ENCODE peak calls at places on chromosomes 11 and 22, in six cellular contexts. One of them, this sample, is unnamed.

GRCh38 chr11:102452461-102453285 is at the start of gene TMEM123:
- DNase-seq in AG04450: no peak
- DNase-seq in dorsolateral prefrontal cortex: peak
- DNase-seq in epithelial cell of prostate: no peak
- DNase-seq in cardiac muscle cell: peak
- DNase-seq in sigmoid colon: peak
- DNase-seq in this sample: peak

GRCh38 chr11:68750197-68750987 is 928 bp downstream of the TESMIN start:
- DNase-seq in AG04450: no peak
- DNase-seq in dorsolateral prefrontal cortex: no peak
- DNase-seq in epithelial cell of prostate: no peak
- DNase-seq in cardiac muscle cell: no peak
- DNase-seq in sigmoid colon: no peak
- DNase-seq in this sample: no peak

GRCh38 chr22:23527971-23528740 is 51.9 kb downstream of the IGLL1 start:
- DNase-seq in AG04450: no peak
- DNase-seq in dorsolateral prefrontal cortex: peak
- DNase-seq in epithelial cell of prostate: no peak
- DNase-seq in cardiac muscle cell: no peak
- DNase-seq in sigmoid colon: peak
- DNase-seq in this sample: no peak

GRCh38 chr22:47630741-47631534 is 868.5 kb downstream of the TBC1D22A start:
- DNase-seq in AG04450: no peak
- DNase-seq in dorsolateral prefrontal cortex: no peak
- DNase-seq in epithelial cell of prostate: no peak
- DNase-seq in cardiac muscle cell: no peak
- DNase-seq in sigmoid colon: no peak
- DNase-seq in this sample: no peak

GRCh38 chr11:109939176-109939810 is 153.9 kb upstream of the ZC3H12C start:
- DNase-seq in AG04450: peak
- DNase-seq in dorsolateral prefrontal cortex: no peak
- DNase-seq in epithelial cell of prostate: peak
- DNase-seq in cardiac muscle cell: peak
- DNase-seq in sigmoid colon: no peak
- DNase-seq in this sample: peak

GRCh38 chr11:26741036-26741435 is 19.2 kb upstream of the SLC5A12 start:
- DNase-seq in AG04450: no peak
- DNase-seq in dorsolateral prefrontal cortex: no peak
- DNase-seq in epithelial cell of prostate: no peak
- DNase-seq in cardiac muscle cell: peak
- DNase-seq in sigmoid colon: no peak
- DNase-seq in this sample: no peak

GRCh38 chr11:5369793-5370192 is 13.8 kb upstream of the OR51M1 start:
- DNase-seq in AG04450: peak
- DNase-seq in dorsolateral prefrontal cortex: no peak
- DNase-seq in epithelial cell of prostate: no peak
- DNase-seq in cardiac muscle cell: peak
- DNase-seq in sigmoid colon: no peak
- DNase-seq in this sample: no peak

GRCh38 chr11:2576116-2576515 is 123.7 kb downstream of the KCNQ1OT1 start:
- DNase-seq in AG04450: no peak
- DNase-seq in dorsolateral prefrontal cortex: peak
- DNase-seq in epithelial cell of prostate: no peak
- DNase-seq in cardiac muscle cell: no peak
- DNase-seq in sigmoid colon: no peak
- DNase-seq in this sample: no peak

GRCh38 chr11:12802418-12803085 is 128.3 kb downstream of the TEAD1 start:
- DNase-seq in AG04450: no peak
- DNase-seq in dorsolateral prefrontal cortex: no peak
- DNase-seq in epithelial cell of prostate: peak
- DNase-seq in cardiac muscle cell: peak
- DNase-seq in sigmoid colon: peak
- DNase-seq in this sample: peak

GRCh38 chr11:93013646-93014045 is 44.2 kb downstream of the MTNR1B start:
- DNase-seq in AG04450: no peak
- DNase-seq in dorsolateral prefrontal cortex: no peak
- DNase-seq in epithelial cell of prostate: no peak
- DNase-seq in cardiac muscle cell: no peak
- DNase-seq in sigmoid colon: no peak
- DNase-seq in this sample: no peak

GRCh38 chr11:5282652-5283051 is 12.9 kb upstream of the HBE1 start:
- DNase-seq in AG04450: no peak
- DNase-seq in dorsolateral prefrontal cortex: no peak
- DNase-seq in epithelial cell of prostate: no peak
- DNase-seq in cardiac muscle cell: no peak
- DNase-seq in sigmoid colon: no peak
- DNase-seq in this sample: no peak

GRCh38 chr11:112278803-112279202 is 18.1 kb upstream of the PLET1 start:
- DNase-seq in AG04450: no peak
- DNase-seq in dorsolateral prefrontal cortex: no peak
- DNase-seq in epithelial cell of prostate: no peak
- DNase-seq in cardiac muscle cell: no peak
- DNase-seq in sigmoid colon: no peak
- DNase-seq in this sample: no peak

GRCh38 chr22:19179472-19180048 is 1.0 kb upstream of the SLC25A1 start:
- DNase-seq in AG04450: peak
- DNase-seq in dorsolateral prefrontal cortex: peak
- DNase-seq in epithelial cell of prostate: peak
- DNase-seq in cardiac muscle cell: peak
- DNase-seq in sigmoid colon: peak
- DNase-seq in this sample: peak

GRCh38 chr22:19874307-19875060 is 19.8 kb upstream of the GNB1L start:
- DNase-seq in AG04450: no peak
- DNase-seq in dorsolateral prefrontal cortex: peak
- DNase-seq in epithelial cell of prostate: no peak
- DNase-seq in cardiac muscle cell: no peak
- DNase-seq in sigmoid colon: peak
- DNase-seq in this sample: peak

GRCh38 chr11:57424802-57425564 is 1.9 kb downstream of the SLC43A3 start:
- DNase-seq in AG04450: peak
- DNase-seq in dorsolateral prefrontal cortex: no peak
- DNase-seq in epithelial cell of prostate: no peak
- DNase-seq in cardiac muscle cell: peak
- DNase-seq in sigmoid colon: peak
- DNase-seq in this sample: peak

GRCh38 chr11:30914143-30914762 is 328.1 kb upstream of the MPPED2 start:
- DNase-seq in AG04450: peak
- DNase-seq in dorsolateral prefrontal cortex: peak
- DNase-seq in epithelial cell of prostate: peak
- DNase-seq in cardiac muscle cell: peak
- DNase-seq in sigmoid colon: no peak
- DNase-seq in this sample: no peak

GRCh38 chr11:130159657-130160459 is at the start of gene ST14:
- DNase-seq in AG04450: no peak
- DNase-seq in dorsolateral prefrontal cortex: no peak
- DNase-seq in epithelial cell of prostate: no peak
- DNase-seq in cardiac muscle cell: no peak
- DNase-seq in sigmoid colon: no peak
- DNase-seq in this sample: peak

GRCh38 chr22:23180893-23181762 is 819 bp downstream of the BCR start:
- DNase-seq in AG04450: no peak
- DNase-seq in dorsolateral prefrontal cortex: no peak
- DNase-seq in epithelial cell of prostate: no peak
- DNase-seq in cardiac muscle cell: no peak
- DNase-seq in sigmoid colon: no peak
- DNase-seq in this sample: no peak

GRCh38 chr11:2178906-2179494 is 7.4 kb upstream of the TH start:
- DNase-seq in AG04450: no peak
- DNase-seq in dorsolateral prefrontal cortex: no peak
- DNase-seq in epithelial cell of prostate: peak
- DNase-seq in cardiac muscle cell: peak
- DNase-seq in sigmoid colon: no peak
- DNase-seq in this sample: no peak

GRCh38 chr11:91866642-91867041 is 358.0 kb upstream of the FAT3 start:
- DNase-seq in AG04450: no peak
- DNase-seq in dorsolateral prefrontal cortex: no peak
- DNase-seq in epithelial cell of prostate: no peak
- DNase-seq in cardiac muscle cell: no peak
- DNase-seq in sigmoid colon: no peak
- DNase-seq in this sample: no peak

GRCh38 chr22:44382461-44383038 is 69.8 kb upstream of the SHISAL1 start:
- DNase-seq in AG04450: no peak
- DNase-seq in dorsolateral prefrontal cortex: no peak
- DNase-seq in epithelial cell of prostate: no peak
- DNase-seq in cardiac muscle cell: no peak
- DNase-seq in sigmoid colon: peak
- DNase-seq in this sample: no peak

GRCh38 chr11:27218498-27219038 is 144.4 kb downstream of the CCDC34 start:
- DNase-seq in AG04450: peak
- DNase-seq in dorsolateral prefrontal cortex: no peak
- DNase-seq in epithelial cell of prostate: no peak
- DNase-seq in cardiac muscle cell: peak
- DNase-seq in sigmoid colon: no peak
- DNase-seq in this sample: no peak

GRCh38 chr22:30209642-30210041 is 36.9 kb downstream of the LIF start:
- DNase-seq in AG04450: no peak
- DNase-seq in dorsolateral prefrontal cortex: no peak
- DNase-seq in epithelial cell of prostate: no peak
- DNase-seq in cardiac muscle cell: no peak
- DNase-seq in sigmoid colon: no peak
- DNase-seq in this sample: no peak

GRCh38 chr11:61024938-61025818 is 53.7 kb downstream of the CD6 start:
- DNase-seq in AG04450: no peak
- DNase-seq in dorsolateral prefrontal cortex: no peak
- DNase-seq in epithelial cell of prostate: no peak
- DNase-seq in cardiac muscle cell: no peak
- DNase-seq in sigmoid colon: no peak
- DNase-seq in this sample: no peak
- H3K27ac ChIP-seq in AG04450: no peak
- H3K27ac ChIP-seq in dorsolateral prefrontal cortex: no peak
- H3K27ac ChIP-seq in epithelial cell of prostate: no peak
- H3K27ac ChIP-seq in cardiac muscle cell: no peak
- H3K27ac ChIP-seq in sigmoid colon: no peak
- H3K27ac ChIP-seq in this sample: no peak

DNA sequence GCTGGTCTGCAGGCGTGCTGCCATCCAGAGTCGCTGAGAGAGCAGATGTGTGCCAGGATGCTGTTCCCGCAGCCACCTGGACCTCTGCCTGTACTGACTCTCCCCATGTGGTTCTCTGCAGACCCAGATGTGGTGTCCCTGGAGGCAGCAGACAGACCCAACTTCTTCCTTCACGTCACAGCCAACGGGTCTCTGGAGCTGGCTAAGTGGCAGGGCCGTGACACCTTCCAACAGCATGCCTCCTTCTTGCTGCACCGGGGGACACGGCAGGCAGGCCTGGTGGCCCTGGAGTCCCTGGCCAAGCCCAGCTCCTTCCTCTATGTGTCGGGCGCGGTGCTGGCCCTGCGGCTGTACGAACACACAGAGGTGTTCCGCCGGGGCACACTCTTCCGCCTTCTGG is 58.7 kb downstream of the OTOG start:
- DNase-seq in AG04450: no peak
- DNase-seq in dorsolateral prefrontal cortex: no peak
- DNase-seq in epithelial cell of prostate: no peak
- DNase-seq in cardiac muscle cell: no peak
- DNase-seq in sigmoid colon: no peak
- DNase-seq in this sample: no peak
- H3K27ac ChIP-seq in AG04450: no peak
- H3K27ac ChIP-seq in dorsolateral prefrontal cortex: no peak
- H3K27ac ChIP-seq in epithelial cell of prostate: no peak
- H3K27ac ChIP-seq in cardiac muscle cell: no peak
- H3K27ac ChIP-seq in sigmoid colon: no peak
- H3K27ac ChIP-seq in this sample: no peak

GRCh38 chr11:123704341-123704740 is 37.1 kb downstream of the ZNF202 start:
- DNase-seq in AG04450: no peak
- DNase-seq in dorsolateral prefrontal cortex: no peak
- DNase-seq in epithelial cell of prostate: no peak
- DNase-seq in cardiac muscle cell: no peak
- DNase-seq in sigmoid colon: no peak
- DNase-seq in this sample: no peak

GRCh38 chr11:123707206-123707605 is 34.3 kb downstream of the ZNF202 start:
- DNase-seq in AG04450: no peak
- DNase-seq in dorsolateral prefrontal cortex: no peak
- DNase-seq in epithelial cell of prostate: no peak
- DNase-seq in cardiac muscle cell: no peak
- DNase-seq in sigmoid colon: no peak
- DNase-seq in this sample: no peak

GRCh38 chr11:123702137-123702536 is 39.3 kb downstream of the ZNF202 start:
- DNase-seq in AG04450: no peak
- DNase-seq in dorsolateral prefrontal cortex: peak
- DNase-seq in epithelial cell of prostate: no peak
- DNase-seq in cardiac muscle cell: peak
- DNase-seq in sigmoid colon: no peak
- DNase-seq in this sample: no peak

DNA sequence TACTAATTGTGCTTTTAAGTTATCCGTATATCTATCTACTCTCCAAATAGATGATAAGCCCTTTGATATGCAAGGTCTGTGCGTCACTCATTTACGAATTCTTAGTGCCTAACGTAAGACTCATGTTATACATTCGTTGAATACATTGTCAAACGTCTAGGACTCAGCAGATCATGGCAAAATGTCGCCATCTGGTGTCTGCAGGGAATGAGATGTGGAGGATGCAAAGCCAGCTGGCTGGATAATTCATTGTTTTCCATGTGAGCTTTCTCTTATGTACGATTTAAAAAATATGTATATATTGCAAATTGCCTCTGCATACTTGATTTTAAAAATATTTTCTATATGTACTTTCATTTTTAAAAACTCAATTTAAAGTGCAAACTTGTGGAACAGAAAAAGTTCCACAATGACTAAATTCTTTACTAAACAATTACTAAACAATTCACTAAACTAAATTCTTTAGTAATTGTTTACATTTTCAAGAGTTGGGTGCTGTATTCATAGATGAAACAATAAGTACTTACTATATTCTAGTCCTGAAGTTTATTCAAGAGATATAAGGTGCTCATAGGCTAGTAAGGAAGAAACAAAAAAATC is 33.8 kb downstream of the ZNF202 start:
- DNase-seq in AG04450: peak
- DNase-seq in dorsolateral prefrontal cortex: peak
- DNase-seq in epithelial cell of prostate: no peak
- DNase-seq in cardiac muscle cell: peak
- DNase-seq in sigmoid colon: no peak
- DNase-seq in this sample: peak
- H3K27ac ChIP-seq in AG04450: no peak
- H3K27ac ChIP-seq in dorsolateral prefrontal cortex: no peak
- H3K27ac ChIP-seq in epithelial cell of prostate: no peak
- H3K27ac ChIP-seq in cardiac muscle cell: no peak
- H3K27ac ChIP-seq in sigmoid colon: no peak
- H3K27ac ChIP-seq in this sample: no peak

GRCh38 chr22:25712661-25713400 is 29.2 kb upstream of the MYO18B start:
- DNase-seq in AG04450: no peak
- DNase-seq in dorsolateral prefrontal cortex: no peak
- DNase-seq in epithelial cell of prostate: no peak
- DNase-seq in cardiac muscle cell: no peak
- DNase-seq in sigmoid colon: no peak
- DNase-seq in this sample: no peak

GRCh38 chr22:25706197-25706596 is 35.8 kb upstream of the MYO18B start:
- DNase-seq in AG04450: no peak
- DNase-seq in dorsolateral prefrontal cortex: no peak
- DNase-seq in epithelial cell of prostate: no peak
- DNase-seq in cardiac muscle cell: no peak
- DNase-seq in sigmoid colon: no peak
- DNase-seq in this sample: no peak

GRCh38 chr22:25710501-25710900 is 31.5 kb upstream of the MYO18B start:
- DNase-seq in AG04450: no peak
- DNase-seq in dorsolateral prefrontal cortex: no peak
- DNase-seq in epithelial cell of prostate: no peak
- DNase-seq in cardiac muscle cell: no peak
- DNase-seq in sigmoid colon: no peak
- DNase-seq in this sample: no peak

GRCh38 chr22:25711491-25711890 is 30.5 kb upstream of the MYO18B start:
- DNase-seq in AG04450: no peak
- DNase-seq in dorsolateral prefrontal cortex: no peak
- DNase-seq in epithelial cell of prostate: no peak
- DNase-seq in cardiac muscle cell: no peak
- DNase-seq in sigmoid colon: no peak
- DNase-seq in this sample: no peak

GRCh38 chr22:25709758-25710157 is 32.2 kb upstream of the MYO18B start:
- DNase-seq in AG04450: no peak
- DNase-seq in dorsolateral prefrontal cortex: no peak
- DNase-seq in epithelial cell of prostate: no peak
- DNase-seq in cardiac muscle cell: no peak
- DNase-seq in sigmoid colon: no peak
- DNase-seq in this sample: no peak
- H3K27ac ChIP-seq in AG04450: no peak
- H3K27ac ChIP-seq in dorsolateral prefrontal cortex: no peak
- H3K27ac ChIP-seq in epithelial cell of prostate: no peak
- H3K27ac ChIP-seq in cardiac muscle cell: no peak
- H3K27ac ChIP-seq in sigmoid colon: no peak
- H3K27ac ChIP-seq in this sample: no peak